ENCODE peak calls at places on chromosomes 1 and 21, in six cellular contexts. I is mesenchymal stem cell; W is CD8-positive, alpha-beta memory T cell; H is fibroblast of lung; J is CD4-positive, CD25-positive, alpha-beta regulatory T cell; Y is ovary. B is an unnamed sample.

GRCh38 chr1:4752059-4752458 is 97.7 kb downstream of the AJAP1 start:
- DNase-seq in I (no peak), J (no peak), W (no peak), Y (no peak), H (no peak), B (no peak)

GRCh38 chr21:41367598-41368360 is 6.0 kb downstream of the MX2 start:
- DNase-seq in J (no peak), H (no peak), I (no peak), Y (no peak), W (no peak), B (no peak)

GRCh38 chr1:220767312-220768126 is 19.2 kb upstream of the MTARC1 start:
- DNase-seq in Y (no peak), I (peak), H (no peak), J (no peak), W (no peak), B (no peak)

GRCh38 chr1:219304227-219305226 is 130.8 kb downstream of the LYPLAL1 start:
- DNase-seq in W (no peak), Y (no peak), J (no peak), I (no peak), H (peak), B (no peak)

GRCh38 chr21:30072496-30072895 is 94.1 kb downstream of the CLDN17 start:
- DNase-seq in I (no peak), Y (no peak), H (peak), J (peak), W (no peak), B (no peak)

GRCh38 chr1:148318123-148318899 is 164.8 kb downstream of the PPIAL4G start:
- DNase-seq in J (peak), Y (no peak), I (no peak), H (peak), W (peak), B (peak)

GRCh38 chr1:76607712-76608111 is 259.6 kb upstream of the ST6GALNAC5 start:
- DNase-seq in J (no peak), Y (no peak), H (no peak), W (no peak), I (no peak), B (no peak)

GRCh38 chr21:37821791-37822450 is 94.3 kb downstream of the KCNJ6 start:
- DNase-seq in H (no peak), J (no peak), W (no peak), Y (no peak), I (no peak), B (no peak)

GRCh38 chr1:57464756-57465155 is 40.9 kb upstream of the DAB1 start:
- DNase-seq in H (no peak), Y (no peak), I (no peak), J (no peak), W (no peak), B (no peak)

GRCh38 chr1:42114229-42114628 is 39.0 kb upstream of the GUCA2B start:
- DNase-seq in Y (no peak), W (no peak), J (no peak), I (no peak), H (no peak), B (no peak)

GRCh38 chr1:56330400-56331026 is 248.8 kb downstream of the PLPP3 start:
- DNase-seq in I (peak), J (peak), H (peak), Y (no peak), W (no peak), B (no peak)

GRCh38 chr1:243977104-243977503 is 74.0 kb upstream of the ZBTB18 start:
- DNase-seq in Y (no peak), I (no peak), H (peak), W (no peak), J (no peak), B (no peak)

GRCh38 chr1:97778718-97779117 is 142.1 kb downstream of the DPYD start:
- DNase-seq in I (no peak), J (no peak), Y (no peak), H (peak), W (no peak), B (no peak)

GRCh38 chr1:7513081-7513480 is 258.0 kb upstream of the VAMP3 start:
- DNase-seq in H (no peak), I (no peak), Y (no peak), W (no peak), J (no peak), B (no peak)

GRCh38 chr21:34736116-34736870 is 67.5 kb downstream of the CLIC6 start:
- DNase-seq in Y (no peak), J (no peak), H (peak), I (no peak), W (no peak), B (no peak)

GRCh38 chr1:40315795-40316594 is 1.1 kb downstream of the COL9A2 start:
- DNase-seq in J (peak), H (no peak), Y (no peak), W (peak), I (peak), B (peak)

GRCh38 chr1:23837905-23838304 is 12.7 kb upstream of the HMGCL start:
- DNase-seq in I (peak), Y (no peak), J (peak), H (no peak), W (no peak), B (no peak)

GRCh38 chr1:235075121-235075954 is 53.3 kb downstream of the TOMM20 start:
- DNase-seq in W (peak), H (peak), J (peak), I (peak), Y (peak), B (no peak)

GRCh38 chr1:1434131-1434811 is 1.2 kb upstream of the VWA1 start:
- DNase-seq in Y (peak), I (no peak), H (peak), W (no peak), J (no peak), B (no peak)

GRCh38 chr1:89894802-89895201 is 74.0 kb downstream of the LRRC8D start:
- DNase-seq in H (no peak), Y (no peak), I (no peak), W (no peak), J (no peak), B (no peak)

GRCh38 chr1:223496883-223497282 is 103.7 kb downstream of the CCDC185 start:
- DNase-seq in Y (no peak), H (no peak), I (no peak), W (no peak), J (no peak), B (no peak)

GRCh38 chr1:159994896-159995295 is 36.9 kb downstream of the PIGM start:
- DNase-seq in Y (no peak), J (no peak), H (peak), I (no peak), W (no peak), B (no peak)

GRCh38 chr1:189499736-189500135 is 977.9 kb downstream of the BRINP3 start:
- DNase-seq in H (peak), J (no peak), Y (no peak), W (no peak), I (no peak), B (no peak)

GRCh38 chr1:50098490-50099109 is 10.1 kb upstream of the ELAVL4 start:
- DNase-seq in W (no peak), H (no peak), Y (no peak), J (no peak), I (no peak), B (no peak)

GRCh38 chr1:42136466-42136865 is 16.7 kb upstream of the GUCA2B start:
- DNase-seq in J (no peak), Y (no peak), W (no peak), I (no peak), H (no peak), B (no peak)

GRCh38 chr1:93775224-93775623 is 93.6 kb upstream of the BCAR3 start:
- DNase-seq in Y (no peak), W (no peak), I (no peak), J (no peak), H (no peak), B (no peak)

DNA sequence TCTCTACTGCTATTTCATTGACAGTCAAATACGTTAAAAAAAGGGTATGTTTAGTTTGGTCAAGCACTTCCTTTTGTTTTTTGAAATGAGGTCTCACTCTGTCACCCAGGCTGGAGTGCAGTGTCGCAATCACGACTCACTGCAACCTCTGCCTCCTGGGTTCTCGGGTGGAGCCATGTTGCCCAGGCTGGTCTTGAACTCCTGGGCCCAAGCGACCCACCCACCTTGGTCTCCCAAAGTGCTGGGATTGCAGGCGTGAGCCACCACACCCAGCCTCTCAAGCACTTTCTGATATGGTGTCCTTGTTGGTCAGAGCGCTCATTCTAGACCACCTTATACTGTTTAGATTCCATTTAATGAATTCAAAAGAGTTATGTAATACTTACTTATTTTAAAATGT is 20.9 kb upstream of the RHBDL2 start:
- DNase-seq in Y (no peak), I (peak), J (no peak), H (peak), W (no peak), B (no peak)
- H3K4me3 ChIP-seq in Y (no peak), I (no peak), J (no peak), H (no peak), W (no peak), B (no peak)

GRCh38 chr1:112618721-112619517 is at the start of gene ST7L:
- DNase-seq in H (peak), Y (peak), J (peak), I (peak), W (peak), B (peak)
- H3K27ac ChIP-seq in H (peak), Y (peak), J (peak), I (peak), W (peak), B (peak)

GRCh38 chr1:228488818-228489674 is 1.9 kb downstream of the RNF187 start:
- DNase-seq in Y (no peak), W (no peak), I (no peak), H (no peak), J (no peak), B (no peak)
- H3K4me3 ChIP-seq in Y (peak), W (peak), I (no peak), H (peak), J (peak), B (peak)

GRCh38 chr1:33012165-33012564 is 24.5 kb downstream of the AK2 start:
- DNase-seq in Y (no peak), W (no peak), J (no peak), I (no peak), H (no peak), B (no peak)
- H3K27ac ChIP-seq in Y (peak), W (no peak), J (no peak), I (no peak), H (no peak), B (no peak)

GRCh38 chr21:44724166-44724565 is 12.8 kb upstream of the TSPEAR start:
- DNase-seq in I (no peak), W (no peak), Y (no peak), J (no peak), H (no peak), B (no peak)
- H3K4me3 ChIP-seq in I (no peak), W (no peak), Y (no peak), J (no peak), H (no peak), B (no peak)

GRCh38 chr1:33443705-33444180 is 12.8 kb upstream of the PHC2 start:
- DNase-seq in Y (no peak), I (peak), J (no peak), H (no peak), W (no peak), B (no peak)
- H3K27ac ChIP-seq in Y (no peak), I (no peak), J (no peak), H (no peak), W (no peak), B (no peak)

GRCh38 chr1:12185036-12185435 is 18.2 kb downstream of the TNFRSF1B start:
- DNase-seq in H (no peak), J (no peak), I (peak), Y (no peak), W (no peak), B (no peak)
- H3K4me3 ChIP-seq in H (no peak), J (no peak), I (peak), Y (no peak), W (no peak), B (no peak)

DNA sequence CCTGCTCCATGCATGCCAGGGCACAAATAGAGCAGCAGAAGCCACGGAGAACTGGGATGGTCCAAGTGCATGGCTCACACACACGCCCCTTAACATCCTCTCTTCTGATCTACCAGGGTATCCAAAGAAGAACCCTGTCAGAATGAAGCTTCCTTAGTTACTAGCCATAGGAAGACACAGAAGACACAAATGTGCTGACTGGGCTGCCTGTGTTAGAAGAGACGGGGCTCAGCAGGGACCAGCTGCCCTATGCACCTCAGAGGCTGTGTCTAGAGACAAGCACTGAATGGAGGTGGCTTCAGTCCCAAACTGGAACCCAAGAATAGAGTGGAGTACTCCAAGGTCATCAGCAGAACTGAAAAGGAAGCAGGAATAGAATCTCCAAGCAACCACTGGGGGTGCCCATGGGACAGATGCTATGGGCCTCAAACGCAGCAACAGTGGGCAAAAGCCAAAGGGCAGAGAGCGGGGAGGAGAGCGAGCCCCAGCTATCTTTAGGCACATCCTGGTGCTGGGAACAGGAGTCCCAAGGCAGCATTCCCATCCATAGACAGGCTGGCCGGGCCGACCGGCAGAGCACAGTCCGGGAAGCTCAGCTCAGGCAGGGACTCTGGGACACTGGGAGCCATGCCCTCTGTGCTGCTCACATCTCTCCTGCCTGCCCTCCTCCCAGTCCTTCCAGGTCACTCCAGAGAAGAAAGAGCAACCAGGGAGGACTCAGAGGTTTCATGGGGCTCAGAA is 9.5 kb downstream of the SLC6A9 start:
- DNase-seq in Y (no peak), J (no peak), W (no peak), H (no peak), I (no peak), B (no peak)
- H3K27ac ChIP-seq in Y (no peak), J (no peak), W (no peak), H (no peak), I (no peak), B (no peak)

GRCh38 chr1:45862008-45862407 is 58.6 kb downstream of the MAST2 start:
- DNase-seq in I (no peak), H (no peak), Y (no peak), W (no peak), J (no peak), B (no peak)

GRCh38 chr1:45864124-45864721 is 60.8 kb downstream of the MAST2 start:
- DNase-seq in H (peak), W (no peak), Y (no peak), J (no peak), I (no peak), B (no peak)

GRCh38 chr1:45859221-45859620 is 55.8 kb downstream of the MAST2 start:
- DNase-seq in W (no peak), J (no peak), H (no peak), Y (no peak), I (no peak), B (no peak)

GRCh38 chr1:45864765-45865164 is 61.4 kb downstream of the MAST2 start:
- DNase-seq in H (peak), J (no peak), Y (no peak), I (no peak), W (no peak), B (no peak)

DNA sequence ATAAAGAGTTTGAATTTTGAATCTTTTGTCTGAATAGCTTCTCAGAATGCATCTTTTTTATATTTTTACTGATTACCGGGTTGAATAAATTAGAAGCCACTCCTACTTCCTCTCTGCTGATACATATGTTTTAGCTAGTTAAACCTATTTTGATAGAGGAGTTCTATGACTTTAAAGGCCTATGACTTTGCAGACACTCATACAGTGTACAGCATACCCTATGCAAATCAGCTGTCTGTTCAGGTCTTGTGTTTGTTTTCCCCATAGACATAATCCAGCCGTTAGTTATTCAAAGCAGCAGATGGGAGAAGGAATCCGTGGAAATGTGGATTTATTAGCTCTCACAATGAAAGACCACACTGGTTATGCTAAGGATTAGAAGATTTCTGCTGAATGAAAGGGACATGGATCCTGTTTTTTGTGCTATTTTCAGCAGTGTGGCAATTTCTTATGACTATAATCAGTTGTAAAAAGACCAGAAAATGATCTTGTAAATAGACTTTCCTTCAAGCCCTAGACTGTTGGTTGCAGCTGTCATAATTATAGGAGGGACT is 59.8 kb downstream of the MAST2 start:
- DNase-seq in J (peak), H (no peak), Y (no peak), I (peak), W (no peak), B (no peak)
- H3K4me3 ChIP-seq in J (no peak), H (peak), Y (no peak), I (no peak), W (no peak), B (no peak)